ENCODE peak calls at places on chromosomes 13 and 19, in seven cellular contexts. T, J, C, A, Y, X and I are unnamed samples. For H3K27me3, the result is how much of the 10 kb centered on the place peaks cover.

GRCh38 chr13:51825681-51826254 is 19.2 kb downstream of the TMEM272 start:
- DNase-seq in Y (no peak), T (no peak), C (no peak), A (no peak), J (no peak), X (no peak), I (no peak)

GRCh38 chr13:25489238-25489637 is 117.5 kb downstream of the ATP8A2 start:
- DNase-seq in T (no peak), C (peak), X (peak), J (peak), A (peak), Y (no peak), I (no peak)

GRCh38 chr19:55385236-55385748 is 440 bp upstream of the RPL28 start:
- DNase-seq in J (peak), C (peak), Y (peak), X (peak), T (peak), A (peak), I (peak)

GRCh38 chr13:35789335-35790166 is 313.1 kb upstream of the MAB21L1 start:
- DNase-seq in Y (no peak), X (peak), C (peak), A (peak), T (peak), J (peak), I (no peak)

GRCh38 chr19:2239771-2240770 is 3.4 kb downstream of the SF3A2 start:
- DNase-seq in X (peak), A (peak), T (peak), C (peak), J (peak), Y (no peak), I (no peak)

GRCh38 chr13:113625965-113626661 is 31.9 kb downstream of the ATP4B start:
- DNase-seq in C (peak), A (peak), Y (peak), T (no peak), X (no peak), J (no peak), I (no peak)

GRCh38 chr19:1282588-1283206 is 3.0 kb upstream of the EFNA2 start:
- DNase-seq in C (no peak), A (no peak), J (no peak), Y (no peak), X (no peak), T (no peak), I (no peak)

GRCh38 chr13:37485766-37486165 is 112.8 kb downstream of the POSTN start:
- DNase-seq in X (no peak), C (peak), T (no peak), Y (no peak), A (no peak), J (no peak), I (no peak)

GRCh38 chr19:1249298-1249989 is 1.1 kb downstream of the MIDN start:
- DNase-seq in X (peak), T (peak), A (peak), C (peak), J (peak), Y (peak), I (peak)

DNA sequence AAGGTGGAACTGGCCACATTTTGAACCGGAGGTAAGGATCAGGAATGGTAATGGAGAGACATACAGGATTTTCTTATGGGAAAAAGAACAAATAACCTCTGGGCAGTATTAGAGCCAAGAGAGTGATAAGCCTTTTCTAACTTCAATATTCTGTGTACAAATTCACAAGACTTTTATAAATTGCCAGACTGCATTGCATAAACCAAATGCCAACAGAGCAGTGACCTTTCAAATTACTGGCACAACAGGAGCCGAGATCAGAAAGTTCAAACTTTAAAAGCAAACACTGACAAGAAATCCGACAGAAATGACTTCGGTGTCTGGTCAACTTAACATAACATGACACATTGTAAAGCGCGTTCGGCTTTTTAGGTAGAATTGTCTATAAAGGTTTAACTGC is 737.1 kb downstream of the GPC5 start:
- DNase-seq in Y (no peak), X (no peak), A (no peak), T (no peak), J (no peak), C (no peak), I (no peak)
- H3K27me3 ChIP-seq in Y (under half), X (under half), A (under half), T (under half), J (under half), C (under half), I (under half)

DNA sequence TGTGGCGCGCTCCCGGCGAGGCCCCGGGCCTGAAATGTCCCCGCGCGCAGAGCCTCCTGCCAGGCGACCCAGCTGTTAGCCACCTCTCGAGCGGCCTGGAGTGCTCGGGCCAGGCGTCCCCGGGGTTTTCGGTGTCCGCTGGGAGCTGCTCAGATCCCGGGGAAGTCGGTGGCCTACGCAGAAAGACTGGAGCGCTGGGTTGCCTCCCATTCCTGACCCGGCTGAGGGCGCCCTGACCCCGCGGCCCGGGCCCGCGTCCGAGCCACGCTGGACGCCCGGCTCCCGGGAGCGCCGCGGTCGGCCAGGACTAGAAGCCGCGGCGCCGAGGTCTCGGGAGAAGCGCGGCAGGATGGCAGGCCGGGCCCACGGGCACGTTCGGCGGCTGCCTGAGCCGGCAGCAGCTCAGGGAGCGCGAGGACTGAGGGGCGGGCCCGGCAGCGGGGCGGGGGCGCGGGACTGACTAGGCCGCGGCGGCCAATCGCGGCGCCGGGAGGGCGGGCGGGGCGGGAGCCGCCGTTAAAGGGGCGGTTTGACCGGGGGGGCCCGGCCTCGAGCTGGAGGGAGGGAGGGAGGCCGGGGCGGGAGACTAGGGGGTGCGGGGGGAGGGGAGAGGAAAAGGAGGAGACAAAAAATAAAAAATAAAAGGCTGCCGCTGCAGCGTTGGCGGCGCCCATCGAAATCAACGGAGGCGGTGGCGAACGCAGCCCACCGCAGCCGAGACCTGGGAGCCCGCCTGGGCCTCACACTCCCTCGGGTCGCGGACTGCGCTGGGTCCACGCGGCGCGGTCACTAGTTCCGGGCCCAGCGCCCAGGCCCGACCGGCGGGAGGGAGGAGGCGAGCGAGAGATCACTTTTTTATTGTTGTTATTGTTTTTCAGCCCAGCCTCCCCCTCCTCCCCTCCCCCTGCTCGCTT is 1.1 kb upstream of the ZIC2 start:
- DNase-seq in J (peak), X (peak), T (peak), C (peak), Y (peak), A (peak), I (peak)
- H3K27me3 ChIP-seq in J (under half), X (half or more), T (under half), C (half or more), Y (half or more), A (under half), I (under half)

DNA sequence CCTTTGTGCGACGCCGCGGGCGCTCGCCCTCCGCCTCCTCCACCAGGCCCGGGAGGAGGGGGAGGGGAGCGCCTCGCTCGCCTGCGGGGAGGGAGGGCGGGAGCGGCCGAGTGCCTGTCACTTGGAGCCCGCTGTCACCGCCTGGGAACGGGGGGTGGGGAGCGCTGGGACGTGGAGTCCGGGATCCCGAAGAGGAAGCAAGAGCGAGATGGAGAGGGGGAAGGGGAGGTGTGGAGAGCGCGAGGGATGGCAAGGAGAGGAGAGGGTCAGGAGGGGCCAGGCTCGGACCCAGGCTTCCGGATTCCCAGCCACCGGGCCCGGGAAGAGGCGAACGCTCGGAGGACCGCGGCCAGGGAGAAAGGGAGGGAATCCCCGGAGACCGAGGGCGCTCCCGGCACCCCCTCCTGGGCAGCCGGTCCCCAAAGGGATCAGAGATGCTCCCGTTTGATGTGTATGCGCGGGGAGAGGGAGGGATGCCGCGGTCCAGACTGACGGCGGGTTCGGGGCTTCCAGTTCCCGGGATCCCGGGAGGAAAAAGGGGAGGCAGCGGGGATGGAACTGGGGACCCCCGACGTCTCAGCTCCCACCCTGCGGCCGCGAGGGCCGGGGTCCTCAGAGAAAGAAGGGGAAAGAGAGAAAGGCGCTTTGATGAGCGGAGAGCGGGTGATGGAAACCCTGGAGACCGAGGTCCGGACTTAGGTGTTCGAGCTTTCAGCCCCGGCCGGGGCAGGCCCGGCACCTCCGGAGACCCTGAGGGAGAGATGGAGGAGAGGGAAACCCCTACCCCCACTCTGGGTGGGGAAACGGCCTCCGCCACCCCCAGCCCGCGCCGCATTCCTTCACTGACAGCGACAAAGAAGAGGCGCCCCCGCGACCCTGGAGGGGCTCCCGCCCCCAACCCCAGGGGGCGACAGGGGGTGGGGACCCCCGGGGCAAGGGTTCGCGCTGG is 4.7 kb upstream of the DPF1 start:
- DNase-seq in A (peak), C (peak), X (peak), Y (no peak), T (no peak), J (peak), I (no peak)
- H3K27me3 ChIP-seq in A (under half), C (under half), X (under half), Y (half or more), T (under half), J (half or more), I (under half)

GRCh38 chr19:48254529-48254970 is 1.2 kb downstream of the CARD8 start:
- DNase-seq in A (no peak), T (no peak), C (no peak), X (no peak), J (no peak), Y (no peak), I (no peak)

GRCh38 chr19:48255376-48256303 is at the start of gene CARD8:
- DNase-seq in J (peak), T (peak), Y (peak), X (peak), A (peak), C (peak), I (peak)

GRCh38 chr19:48252625-48253024 is 3.1 kb downstream of the CARD8 start:
- DNase-seq in Y (no peak), J (no peak), T (no peak), C (no peak), X (no peak), A (no peak), I (no peak)

GRCh38 chr19:48250290-48251025 is 5.3 kb downstream of the CARD8 start:
- DNase-seq in T (no peak), A (no peak), C (no peak), Y (no peak), X (no peak), J (no peak), I (no peak)

GRCh38 chr19:48253999-48254398 is 1.7 kb downstream of the CARD8 start:
- DNase-seq in X (no peak), A (no peak), T (no peak), C (no peak), J (no peak), Y (no peak), I (no peak)
- H3K27me3 ChIP-seq in X (under half), A (under half), T (under half), C (under half), J (under half), Y (under half), I (under half)

GRCh38 chr19:49056101-49056901 is 1.2 kb downstream of the CGB7 start:
- DNase-seq in J (peak), C (peak), X (peak), A (peak), T (peak), Y (peak), I (peak)
- H3K27me3 ChIP-seq in J (half or more), C (under half), X (half or more), A (under half), T (half or more), Y (under half), I (under half)